ENCODE peak calls at places on chromosomes 7 and 10, in four cellular contexts. One of them, this sample, is unnamed.
A peak's percentile ranks its signal among the peaks of the same experiment; 100 is the strongest.

GRCh38 chr7:120951826-120952225 is 1.2 kb downstream of the ING3 start:
- DNase-seq in stomach: no peak
- DNase-seq in GM12878: no peak
- DNase-seq in upper lobe of left lung: no peak
- DNase-seq in this sample: no peak

GRCh38 chr10:120392671-120393079 is 64.4 kb upstream of the PLPP4 start:
- DNase-seq in stomach: peak; percentile 57
- DNase-seq in GM12878: no peak
- DNase-seq in upper lobe of left lung: no peak
- DNase-seq in this sample: no peak

GRCh38 chr10:78909268-78909667 is 159.5 kb upstream of the ZMIZ1 start:
- DNase-seq in stomach: no peak
- DNase-seq in GM12878: no peak
- DNase-seq in upper lobe of left lung: peak; percentile 14
- DNase-seq in this sample: no peak

GRCh38 chr10:17386616-17387075 is 67.7 kb downstream of the ST8SIA6 start:
- DNase-seq in stomach: no peak
- DNase-seq in GM12878: no peak
- DNase-seq in upper lobe of left lung: no peak
- DNase-seq in this sample: no peak

GRCh38 chr7:80937336-80937735 is 18.5 kb upstream of the SEMA3C start:
- DNase-seq in stomach: no peak
- DNase-seq in GM12878: no peak
- DNase-seq in upper lobe of left lung: no peak
- DNase-seq in this sample: no peak

GRCh38 chr7:1712907-1713501 is 42.9 kb downstream of the ELFN1 start:
- DNase-seq in stomach: no peak
- DNase-seq in GM12878: no peak
- DNase-seq in upper lobe of left lung: no peak
- DNase-seq in this sample: no peak

GRCh38 chr10:48494073-48494472 is 110.8 kb downstream of the ARHGAP22 start:
- DNase-seq in stomach: peak; percentile 17
- DNase-seq in GM12878: no peak
- DNase-seq in upper lobe of left lung: no peak
- DNase-seq in this sample: no peak

GRCh38 chr10:128087884-128088695 is 38.1 kb downstream of the MKI67 start:
- DNase-seq in stomach: no peak
- DNase-seq in GM12878: no peak
- DNase-seq in upper lobe of left lung: no peak
- DNase-seq in this sample: no peak

GRCh38 chr7:29147821-29148220 is 1.5 kb upstream of the CPVL start:
- DNase-seq in stomach: no peak
- DNase-seq in GM12878: no peak
- DNase-seq in upper lobe of left lung: no peak
- DNase-seq in this sample: no peak

GRCh38 chr7:148286150-148286549 is 304.4 kb upstream of the C7orf33 start:
- DNase-seq in stomach: no peak
- DNase-seq in GM12878: no peak
- DNase-seq in upper lobe of left lung: no peak
- DNase-seq in this sample: no peak

DNA sequence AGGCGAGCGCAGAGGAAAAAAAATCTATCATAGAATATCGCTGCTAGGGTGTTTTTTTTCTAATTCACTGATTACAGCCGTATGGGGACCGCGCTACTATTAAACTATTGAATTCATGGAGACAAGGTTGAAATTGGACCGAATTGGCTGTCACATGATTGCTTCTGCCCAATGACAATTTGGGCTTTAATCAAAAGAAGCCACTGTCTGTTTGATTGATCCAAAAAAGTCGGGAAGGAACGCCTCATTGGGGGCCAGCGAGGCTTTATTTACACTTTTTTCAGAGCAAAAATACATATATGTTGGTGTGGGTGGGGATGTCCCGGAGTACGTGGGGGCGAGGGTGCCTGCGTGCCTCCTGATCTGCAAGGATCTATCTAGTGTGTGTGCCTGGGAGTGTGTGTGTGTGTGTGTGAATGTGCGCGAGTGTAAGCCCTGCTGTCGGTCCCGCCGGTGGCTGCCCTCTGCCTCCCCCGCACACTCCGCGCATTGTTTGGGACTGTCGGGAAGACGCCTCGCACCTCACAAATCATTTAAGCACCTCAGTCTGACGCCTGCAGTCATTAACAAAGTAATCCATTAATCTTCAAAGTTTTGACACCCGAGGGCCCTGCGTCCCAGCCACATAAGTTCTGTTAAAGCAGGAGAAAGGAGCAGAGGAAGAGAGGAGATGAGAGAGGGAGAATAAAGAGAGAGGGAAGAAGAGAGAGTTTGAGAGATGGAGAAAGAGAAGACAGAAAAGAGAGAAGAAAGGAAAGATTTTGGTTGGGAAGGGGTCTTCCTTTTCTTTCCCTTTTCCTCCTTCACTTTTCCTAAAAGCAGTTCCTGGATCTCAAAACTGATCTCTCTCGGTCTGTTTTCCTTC is at the start of gene HOXA2:
- DNase-seq in stomach: no peak
- DNase-seq in GM12878: no peak
- DNase-seq in upper lobe of left lung: no peak
- DNase-seq in this sample: no peak
- TF ChIP-seq POLR2AphosphoS5 in stomach: no peak
- TF ChIP-seq POLR2AphosphoS5 in GM12878: no peak
- TF ChIP-seq POLR2AphosphoS5 in upper lobe of left lung: peak; percentile 67
- TF ChIP-seq POLR2AphosphoS5 in this sample: no peak

GRCh38 chr10:74589226-74589673 is 237.2 kb upstream of the KAT6B start:
- DNase-seq in stomach: peak; percentile 80
- DNase-seq in GM12878: peak; percentile 82
- DNase-seq in upper lobe of left lung: peak; percentile 84
- DNase-seq in this sample: peak; percentile 60
- H3K27ac ChIP-seq in stomach: peak overlapping the region; percentile 54
- H3K27ac ChIP-seq in GM12878: no peak overlapping the region
- H3K27ac ChIP-seq in upper lobe of left lung: peak overlapping the region; percentile 56
- H3K27ac ChIP-seq in this sample: peak overlapping the region; percentile 46

GRCh38 chr7:87510430-87510875 is 35.0 kb upstream of the ABCB4 start:
- DNase-seq in stomach: no peak
- DNase-seq in GM12878: no peak
- DNase-seq in upper lobe of left lung: no peak
- DNase-seq in this sample: no peak
- TF ChIP-seq POLR2AphosphoS5 in stomach: no peak
- TF ChIP-seq POLR2AphosphoS5 in GM12878: no peak
- TF ChIP-seq POLR2AphosphoS5 in upper lobe of left lung: no peak
- TF ChIP-seq POLR2AphosphoS5 in this sample: no peak

DNA sequence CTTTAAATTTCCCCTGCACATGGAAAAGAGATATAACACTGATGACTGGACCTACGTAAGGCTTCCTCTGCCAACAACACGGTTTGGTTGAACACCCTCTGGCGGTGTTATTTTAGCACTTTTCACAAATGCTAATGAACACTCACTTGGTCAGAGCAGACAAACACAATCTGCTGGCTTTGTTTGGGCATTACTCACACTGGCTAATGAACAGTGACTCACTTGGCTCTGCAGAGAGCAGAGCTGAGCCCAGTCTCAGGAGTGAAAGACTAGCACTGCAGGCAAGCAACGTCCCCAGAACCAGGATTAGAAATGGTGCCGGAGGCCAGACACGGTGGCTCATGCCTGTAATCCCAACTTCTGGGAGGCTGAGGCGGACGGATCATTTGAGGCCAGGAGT is 430.8 kb downstream of the PLXNA4 start:
- DNase-seq in stomach: no peak
- DNase-seq in GM12878: no peak
- DNase-seq in upper lobe of left lung: no peak
- DNase-seq in this sample: no peak
- H3K27ac ChIP-seq in stomach: no peak overlapping the region
- H3K27ac ChIP-seq in GM12878: no peak overlapping the region
- H3K27ac ChIP-seq in upper lobe of left lung: no peak overlapping the region
- H3K27ac ChIP-seq in this sample: no peak overlapping the region

This sample was measured in SK-N-MC.